ENCODE peak calls at places on chromosomes 13 and 19, in nine cellular contexts. One of them, this sample, is unnamed.

GRCh38 chr19:904545-904944 is 8.5 kb downstream of the R3HDM4 start:
- DNase-seq in ELF-1: no peak
- DNase-seq in NCI-H774: no peak
- DNase-seq in ELR: no peak
- DNase-seq in stimulated activated naive CD8-positive, alpha-beta T cell treated with anti-CD3 and anti-CD28 coated beads, Interleukin-15, Interleukin-2, amounts not matched to agents 100 U/mL and 50 U/mL, for 24 hours: no peak
- DNase-seq in LNCaP clone FGC: no peak
- DNase-seq in NCI-H1092: no peak
- DNase-seq in HTR-8/SVneo: no peak
- DNase-seq in kidney tubule cell: no peak
- DNase-seq in this sample: no peak

GRCh38 chr13:94217370-94217769 is 262.1 kb downstream of the DCT start:
- DNase-seq in ELF-1: no peak
- DNase-seq in NCI-H774: no peak
- DNase-seq in ELR: peak; percentile 60
- DNase-seq in stimulated activated naive CD8-positive, alpha-beta T cell treated with anti-CD3 and anti-CD28 coated beads, Interleukin-15, Interleukin-2, amounts not matched to agents 100 U/mL and 50 U/mL, for 24 hours: no peak
- DNase-seq in LNCaP clone FGC: no peak
- DNase-seq in NCI-H1092: no peak
- DNase-seq in HTR-8/SVneo: no peak
- DNase-seq in kidney tubule cell: peak; percentile 28
- DNase-seq in this sample: no peak

GRCh38 chr13:76887070-76887563 is 912 bp upstream of the KCTD12 start:
- DNase-seq in ELF-1: peak; percentile 26
- DNase-seq in NCI-H774: no peak
- DNase-seq in ELR: no peak
- DNase-seq in stimulated activated naive CD8-positive, alpha-beta T cell treated with anti-CD3 and anti-CD28 coated beads, Interleukin-15, Interleukin-2, amounts not matched to agents 100 U/mL and 50 U/mL, for 24 hours: no peak
- DNase-seq in LNCaP clone FGC: no peak
- DNase-seq in NCI-H1092: no peak
- DNase-seq in HTR-8/SVneo: no peak
- DNase-seq in kidney tubule cell: no peak
- DNase-seq in this sample: no peak

GRCh38 chr13:31980842-31981241 is 50.7 kb upstream of the FRY start:
- DNase-seq in ELF-1: no peak
- DNase-seq in NCI-H774: no peak
- DNase-seq in ELR: no peak
- DNase-seq in stimulated activated naive CD8-positive, alpha-beta T cell treated with anti-CD3 and anti-CD28 coated beads, Interleukin-15, Interleukin-2, amounts not matched to agents 100 U/mL and 50 U/mL, for 24 hours: no peak
- DNase-seq in LNCaP clone FGC: no peak
- DNase-seq in NCI-H1092: no peak
- DNase-seq in HTR-8/SVneo: no peak
- DNase-seq in kidney tubule cell: peak; percentile 17
- DNase-seq in this sample: no peak

GRCh38 chr19:7337380-7338194 is 11.2 kb upstream of the ARHGEF18 start:
- DNase-seq in ELF-1: no peak
- DNase-seq in NCI-H774: no peak
- DNase-seq in ELR: no peak
- DNase-seq in stimulated activated naive CD8-positive, alpha-beta T cell treated with anti-CD3 and anti-CD28 coated beads, Interleukin-15, Interleukin-2, amounts not matched to agents 100 U/mL and 50 U/mL, for 24 hours: peak; percentile 42
- DNase-seq in LNCaP clone FGC: no peak
- DNase-seq in NCI-H1092: no peak
- DNase-seq in HTR-8/SVneo: no peak
- DNase-seq in kidney tubule cell: no peak
- DNase-seq in this sample: no peak

GRCh38 chr19:10269333-10270179 is 1.4 kb upstream of the ICAM1 start:
- DNase-seq in ELF-1: peak; percentile 89
- DNase-seq in NCI-H774: peak; percentile 47
- DNase-seq in ELR: peak; percentile 87
- DNase-seq in stimulated activated naive CD8-positive, alpha-beta T cell treated with anti-CD3 and anti-CD28 coated beads, Interleukin-15, Interleukin-2, amounts not matched to agents 100 U/mL and 50 U/mL, for 24 hours: peak; percentile 95
- DNase-seq in LNCaP clone FGC: peak; percentile 28
- DNase-seq in NCI-H1092: peak; percentile 32
- DNase-seq in HTR-8/SVneo: peak; percentile 83
- DNase-seq in kidney tubule cell: peak; percentile 80
- DNase-seq in this sample: peak; percentile 86

GRCh38 chr19:1470864-1471513 is 8.0 kb downstream of the C19orf25 start:
- DNase-seq in ELF-1: peak; percentile 71
- DNase-seq in NCI-H774: peak; percentile 19
- DNase-seq in ELR: peak; percentile 42
- DNase-seq in stimulated activated naive CD8-positive, alpha-beta T cell treated with anti-CD3 and anti-CD28 coated beads, Interleukin-15, Interleukin-2, amounts not matched to agents 100 U/mL and 50 U/mL, for 24 hours: no peak
- DNase-seq in LNCaP clone FGC: no peak
- DNase-seq in NCI-H1092: no peak
- DNase-seq in HTR-8/SVneo: peak; percentile 37
- DNase-seq in kidney tubule cell: no peak
- DNase-seq in this sample: no peak

GRCh38 chr13:44620057-44620456 is 43.9 kb upstream of the TSC22D1 start:
- DNase-seq in ELF-1: no peak
- DNase-seq in NCI-H774: no peak
- DNase-seq in ELR: peak; percentile 69
- DNase-seq in stimulated activated naive CD8-positive, alpha-beta T cell treated with anti-CD3 and anti-CD28 coated beads, Interleukin-15, Interleukin-2, amounts not matched to agents 100 U/mL and 50 U/mL, for 24 hours: no peak
- DNase-seq in LNCaP clone FGC: no peak
- DNase-seq in NCI-H1092: no peak
- DNase-seq in HTR-8/SVneo: peak; percentile 8
- DNase-seq in kidney tubule cell: peak; percentile 87
- DNase-seq in this sample: no peak

GRCh38 chr19:55580628-55581144 is at the start of gene ZNF579:
- DNase-seq in ELF-1: peak; percentile 85
- DNase-seq in NCI-H774: peak; percentile 83
- DNase-seq in ELR: peak; percentile 90
- DNase-seq in stimulated activated naive CD8-positive, alpha-beta T cell treated with anti-CD3 and anti-CD28 coated beads, Interleukin-15, Interleukin-2, amounts not matched to agents 100 U/mL and 50 U/mL, for 24 hours: peak; percentile 90
- DNase-seq in LNCaP clone FGC: peak; percentile 67
- DNase-seq in NCI-H1092: peak; percentile 77
- DNase-seq in HTR-8/SVneo: peak; percentile 81
- DNase-seq in kidney tubule cell: peak; percentile 90
- DNase-seq in this sample: peak; percentile 77

GRCh38 chr13:44759723-44760360 is 183.7 kb upstream of the TSC22D1 start:
- DNase-seq in ELF-1: no peak
- DNase-seq in NCI-H774: peak; percentile 28
- DNase-seq in ELR: no peak
- DNase-seq in stimulated activated naive CD8-positive, alpha-beta T cell treated with anti-CD3 and anti-CD28 coated beads, Interleukin-15, Interleukin-2, amounts not matched to agents 100 U/mL and 50 U/mL, for 24 hours: no peak
- DNase-seq in LNCaP clone FGC: peak; percentile 85
- DNase-seq in NCI-H1092: peak; percentile 86
- DNase-seq in HTR-8/SVneo: no peak
- DNase-seq in kidney tubule cell: no peak
- DNase-seq in this sample: no peak

GRCh38 chr19:45218887-45219780 is 26.1 kb downstream of the EXOC3L2 start:
- DNase-seq in ELF-1: no peak
- DNase-seq in NCI-H774: no peak
- DNase-seq in ELR: no peak
- DNase-seq in stimulated activated naive CD8-positive, alpha-beta T cell treated with anti-CD3 and anti-CD28 coated beads, Interleukin-15, Interleukin-2, amounts not matched to agents 100 U/mL and 50 U/mL, for 24 hours: no peak
- DNase-seq in LNCaP clone FGC: no peak
- DNase-seq in NCI-H1092: no peak
- DNase-seq in HTR-8/SVneo: no peak
- DNase-seq in kidney tubule cell: no peak
- DNase-seq in this sample: no peak

GRCh38 chr13:75783906-75784485 is 147.9 kb downstream of the LMO7 start:
- DNase-seq in ELF-1: no peak
- DNase-seq in NCI-H774: no peak
- DNase-seq in ELR: no peak
- DNase-seq in stimulated activated naive CD8-positive, alpha-beta T cell treated with anti-CD3 and anti-CD28 coated beads, Interleukin-15, Interleukin-2, amounts not matched to agents 100 U/mL and 50 U/mL, for 24 hours: no peak
- DNase-seq in LNCaP clone FGC: no peak
- DNase-seq in NCI-H1092: no peak
- DNase-seq in HTR-8/SVneo: no peak
- DNase-seq in kidney tubule cell: no peak
- DNase-seq in this sample: no peak

GRCh38 chr19:40555978-40556689 is 20.5 kb upstream of the SHKBP1 start:
- DNase-seq in ELF-1: peak; percentile 21
- DNase-seq in NCI-H774: no peak
- DNase-seq in ELR: no peak
- DNase-seq in stimulated activated naive CD8-positive, alpha-beta T cell treated with anti-CD3 and anti-CD28 coated beads, Interleukin-15, Interleukin-2, amounts not matched to agents 100 U/mL and 50 U/mL, for 24 hours: no peak
- DNase-seq in LNCaP clone FGC: no peak
- DNase-seq in NCI-H1092: no peak
- DNase-seq in HTR-8/SVneo: no peak
- DNase-seq in kidney tubule cell: no peak
- DNase-seq in this sample: no peak

GRCh38 chr13:85314686-85315085 is 484.5 kb downstream of the SLITRK6 start:
- DNase-seq in ELF-1: no peak
- DNase-seq in NCI-H774: no peak
- DNase-seq in ELR: no peak
- DNase-seq in stimulated activated naive CD8-positive, alpha-beta T cell treated with anti-CD3 and anti-CD28 coated beads, Interleukin-15, Interleukin-2, amounts not matched to agents 100 U/mL and 50 U/mL, for 24 hours: no peak
- DNase-seq in LNCaP clone FGC: no peak
- DNase-seq in NCI-H1092: no peak
- DNase-seq in HTR-8/SVneo: no peak
- DNase-seq in kidney tubule cell: no peak
- DNase-seq in this sample: no peak

This sample was measured in left lobe of liver.